ENCODE peak calls at places on chromosomes 6 and 20, in nine cellular contexts. One of them, this sample, is unnamed. For H3K27me3, the result is how much of the 10 kb centered on the place peaks cover.

GRCh38 chr20:33516882-33517281 is 27.0 kb downstream of the CBFA2T2 start:
- DNase-seq in K562: no peak
- DNase-seq in fibroblast of lung: peak
- DNase-seq in upper lobe of left lung: no peak
- DNase-seq in uterus: no peak
- DNase-seq in dorsolateral prefrontal cortex: no peak
- DNase-seq in MM.1S: peak
- DNase-seq in brain microvascular endothelial cell: no peak
- DNase-seq in CD4-positive, alpha-beta memory T cell: no peak
- DNase-seq in this sample: no peak

GRCh38 chr20:1264727-1265126 is 1.4 kb upstream of the SNPH start:
- DNase-seq in dorsolateral prefrontal cortex: no peak
- DNase-seq in brain microvascular endothelial cell: no peak
- DNase-seq in CD4-positive, alpha-beta memory T cell: no peak
- DNase-seq in K562: no peak
- DNase-seq in MM.1S: no peak
- DNase-seq in fibroblast of lung: no peak
- DNase-seq in upper lobe of left lung: no peak
- DNase-seq in uterus: no peak
- DNase-seq in this sample: no peak

GRCh38 chr20:37331060-37331857 is 14.7 kb upstream of the SRC start:
- DNase-seq in fibroblast of lung: no peak
- DNase-seq in uterus: no peak
- DNase-seq in brain microvascular endothelial cell: no peak
- DNase-seq in CD4-positive, alpha-beta memory T cell: no peak
- DNase-seq in MM.1S: no peak
- DNase-seq in upper lobe of left lung: no peak
- DNase-seq in dorsolateral prefrontal cortex: no peak
- DNase-seq in K562: no peak
- DNase-seq in this sample: no peak

GRCh38 chr20:10321138-10321717 is 102.6 kb downstream of the SNAP25 start:
- DNase-seq in CD4-positive, alpha-beta memory T cell: no peak
- DNase-seq in brain microvascular endothelial cell: no peak
- DNase-seq in upper lobe of left lung: no peak
- DNase-seq in fibroblast of lung: no peak
- DNase-seq in MM.1S: no peak
- DNase-seq in uterus: no peak
- DNase-seq in K562: no peak
- DNase-seq in dorsolateral prefrontal cortex: no peak
- DNase-seq in this sample: no peak

GRCh38 chr20:37501940-37502339 is 19.1 kb upstream of the NNAT start:
- DNase-seq in fibroblast of lung: no peak
- DNase-seq in upper lobe of left lung: no peak
- DNase-seq in dorsolateral prefrontal cortex: no peak
- DNase-seq in CD4-positive, alpha-beta memory T cell: no peak
- DNase-seq in K562: no peak
- DNase-seq in brain microvascular endothelial cell: no peak
- DNase-seq in uterus: no peak
- DNase-seq in MM.1S: no peak
- DNase-seq in this sample: no peak

GRCh38 chr6:158011478-158011920 is 29.8 kb downstream of the SYNJ2 start:
- DNase-seq in uterus: no peak
- DNase-seq in CD4-positive, alpha-beta memory T cell: no peak
- DNase-seq in K562: no peak
- DNase-seq in fibroblast of lung: peak
- DNase-seq in upper lobe of left lung: no peak
- DNase-seq in brain microvascular endothelial cell: no peak
- DNase-seq in MM.1S: no peak
- DNase-seq in dorsolateral prefrontal cortex: no peak
- DNase-seq in this sample: no peak

GRCh38 chr6:113994934-113995342 is 24.0 kb upstream of the HDAC2 start:
- DNase-seq in brain microvascular endothelial cell: peak
- DNase-seq in K562: peak
- DNase-seq in upper lobe of left lung: no peak
- DNase-seq in MM.1S: peak
- DNase-seq in dorsolateral prefrontal cortex: peak
- DNase-seq in fibroblast of lung: peak
- DNase-seq in CD4-positive, alpha-beta memory T cell: peak
- DNase-seq in uterus: no peak
- DNase-seq in this sample: no peak

GRCh38 chr6:130018830-130019795 is 732 bp downstream of the L3MBTL3 start:
- DNase-seq in K562: peak
- DNase-seq in fibroblast of lung: peak
- DNase-seq in CD4-positive, alpha-beta memory T cell: peak
- DNase-seq in uterus: peak
- DNase-seq in dorsolateral prefrontal cortex: peak
- DNase-seq in brain microvascular endothelial cell: no peak
- DNase-seq in upper lobe of left lung: peak
- DNase-seq in MM.1S: peak
- DNase-seq in this sample: peak

GRCh38 chr6:113856011-113856551 is 1.1 kb upstream of the MARCKS start:
- DNase-seq in brain microvascular endothelial cell: peak
- DNase-seq in MM.1S: peak
- DNase-seq in upper lobe of left lung: no peak
- DNase-seq in CD4-positive, alpha-beta memory T cell: peak
- DNase-seq in uterus: no peak
- DNase-seq in K562: no peak
- DNase-seq in dorsolateral prefrontal cortex: peak
- DNase-seq in fibroblast of lung: peak
- DNase-seq in this sample: no peak

GRCh38 chr6:26123675-26124549 is 36.7 kb downstream of the HFE start:
- DNase-seq in fibroblast of lung: peak
- DNase-seq in uterus: peak
- DNase-seq in upper lobe of left lung: peak
- DNase-seq in brain microvascular endothelial cell: peak
- DNase-seq in dorsolateral prefrontal cortex: peak
- DNase-seq in CD4-positive, alpha-beta memory T cell: peak
- DNase-seq in MM.1S: peak
- DNase-seq in K562: peak
- DNase-seq in this sample: peak

GRCh38 chr6:5998741-5999687 is 7.7 kb downstream of the NRN1 start:
- DNase-seq in MM.1S: no peak
- DNase-seq in CD4-positive, alpha-beta memory T cell: no peak
- DNase-seq in dorsolateral prefrontal cortex: peak
- DNase-seq in K562: no peak
- DNase-seq in brain microvascular endothelial cell: no peak
- DNase-seq in uterus: no peak
- DNase-seq in upper lobe of left lung: peak
- DNase-seq in fibroblast of lung: no peak
- DNase-seq in this sample: peak

GRCh38 chr6:84667252-84668213 is 96.9 kb downstream of the TBX18 start:
- DNase-seq in uterus: no peak
- DNase-seq in upper lobe of left lung: no peak
- DNase-seq in brain microvascular endothelial cell: peak
- DNase-seq in K562: no peak
- DNase-seq in MM.1S: no peak
- DNase-seq in dorsolateral prefrontal cortex: no peak
- DNase-seq in fibroblast of lung: peak
- DNase-seq in CD4-positive, alpha-beta memory T cell: no peak
- DNase-seq in this sample: no peak

DNA sequence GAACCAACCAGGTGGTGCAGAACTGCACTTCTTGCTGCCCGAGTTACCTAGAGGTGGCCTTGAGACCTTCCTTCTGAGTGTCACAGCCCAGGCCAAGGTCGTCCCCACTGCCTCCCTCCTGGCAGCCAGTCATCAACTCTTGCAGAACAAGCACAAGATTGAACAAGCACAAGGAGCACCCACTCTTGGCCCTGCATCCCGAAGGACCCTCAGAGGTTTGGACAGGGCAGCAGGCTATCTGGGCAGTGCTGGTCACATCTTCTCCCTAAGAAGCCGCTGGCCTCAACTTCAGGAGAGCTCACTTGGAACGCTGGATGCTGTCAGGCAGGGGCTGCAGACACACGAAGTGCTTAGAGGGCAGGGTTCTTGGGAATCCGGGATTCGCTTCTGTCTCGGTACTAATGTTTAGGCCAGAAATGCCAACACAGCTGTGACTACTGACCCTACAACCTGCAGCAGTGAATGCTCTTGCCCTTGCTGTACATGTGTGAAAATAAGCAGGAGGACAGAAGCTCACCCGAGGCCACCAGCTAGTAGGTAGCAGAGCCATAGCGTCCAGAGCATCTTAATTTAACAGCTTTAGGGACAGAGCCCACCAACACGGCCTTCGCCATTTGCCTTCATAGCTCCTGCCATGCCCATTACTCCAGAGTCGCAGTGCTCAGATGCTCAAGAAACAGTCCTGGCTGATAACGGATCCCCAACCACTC is 4.0 kb upstream of the ACSS1 start:
- DNase-seq in MM.1S: no peak
- DNase-seq in uterus: peak
- DNase-seq in CD4-positive, alpha-beta memory T cell: no peak
- DNase-seq in fibroblast of lung: no peak
- DNase-seq in K562: no peak
- DNase-seq in dorsolateral prefrontal cortex: peak
- DNase-seq in brain microvascular endothelial cell: no peak
- DNase-seq in upper lobe of left lung: no peak
- DNase-seq in this sample: peak
- H3K27me3 ChIP-seq in MM.1S: under half
- H3K27me3 ChIP-seq in uterus: under half
- H3K27me3 ChIP-seq in CD4-positive, alpha-beta memory T cell: under half
- H3K27me3 ChIP-seq in fibroblast of lung: under half
- H3K27me3 ChIP-seq in K562: under half
- H3K27me3 ChIP-seq in dorsolateral prefrontal cortex: under half
- H3K27me3 ChIP-seq in brain microvascular endothelial cell: under half
- H3K27me3 ChIP-seq in upper lobe of left lung: under half
- H3K27me3 ChIP-seq in this sample: under half

GRCh38 chr6:145789443-145789842 is 25.2 kb downstream of the FBXO30 start:
- DNase-seq in dorsolateral prefrontal cortex: no peak
- DNase-seq in brain microvascular endothelial cell: no peak
- DNase-seq in K562: no peak
- DNase-seq in CD4-positive, alpha-beta memory T cell: no peak
- DNase-seq in fibroblast of lung: no peak
- DNase-seq in upper lobe of left lung: no peak
- DNase-seq in MM.1S: no peak
- DNase-seq in uterus: no peak
- DNase-seq in this sample: peak

GRCh38 chr6:145783796-145784195 is 30.8 kb downstream of the FBXO30 start:
- DNase-seq in CD4-positive, alpha-beta memory T cell: no peak
- DNase-seq in MM.1S: no peak
- DNase-seq in K562: no peak
- DNase-seq in fibroblast of lung: no peak
- DNase-seq in upper lobe of left lung: no peak
- DNase-seq in brain microvascular endothelial cell: no peak
- DNase-seq in uterus: no peak
- DNase-seq in dorsolateral prefrontal cortex: no peak
- DNase-seq in this sample: no peak

GRCh38 chr6:145787688-145788087 is 26.9 kb downstream of the FBXO30 start:
- DNase-seq in MM.1S: no peak
- DNase-seq in brain microvascular endothelial cell: no peak
- DNase-seq in dorsolateral prefrontal cortex: no peak
- DNase-seq in CD4-positive, alpha-beta memory T cell: no peak
- DNase-seq in fibroblast of lung: no peak
- DNase-seq in upper lobe of left lung: no peak
- DNase-seq in uterus: no peak
- DNase-seq in K562: peak
- DNase-seq in this sample: no peak

DNA sequence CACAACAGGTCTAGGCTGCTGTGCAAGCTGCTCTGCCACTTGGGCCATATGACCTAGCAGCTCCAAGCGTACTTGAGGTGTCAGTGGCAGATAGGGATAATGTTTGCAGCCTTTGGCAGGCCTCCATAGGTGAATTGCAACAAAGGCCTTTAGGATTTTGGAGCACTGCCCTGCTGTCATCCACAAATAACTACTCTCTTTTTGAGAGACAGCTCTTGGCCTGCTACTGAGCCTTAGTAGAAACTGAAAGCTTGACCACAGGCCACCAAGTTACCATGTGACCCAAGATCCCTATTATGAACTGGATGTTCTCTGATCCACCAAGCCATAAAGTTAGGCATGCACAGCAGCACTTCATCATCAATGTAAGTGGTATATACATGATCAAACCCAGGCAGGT is 29.9 kb downstream of the FBXO30 start:
- DNase-seq in CD4-positive, alpha-beta memory T cell: no peak
- DNase-seq in upper lobe of left lung: no peak
- DNase-seq in fibroblast of lung: no peak
- DNase-seq in K562: no peak
- DNase-seq in brain microvascular endothelial cell: no peak
- DNase-seq in uterus: no peak
- DNase-seq in MM.1S: peak
- DNase-seq in dorsolateral prefrontal cortex: no peak
- DNase-seq in this sample: peak
- H3K27ac ChIP-seq in CD4-positive, alpha-beta memory T cell: no peak
- H3K27ac ChIP-seq in upper lobe of left lung: no peak
- H3K27ac ChIP-seq in fibroblast of lung: no peak
- H3K27ac ChIP-seq in K562: no peak
- H3K27ac ChIP-seq in brain microvascular endothelial cell: no peak
- H3K27ac ChIP-seq in uterus: no peak
- H3K27ac ChIP-seq in MM.1S: no peak
- H3K27ac ChIP-seq in dorsolateral prefrontal cortex: no peak
- H3K27ac ChIP-seq in this sample: no peak

GRCh38 chr20:63856111-63856511 is 5.2 kb upstream of the ABHD16B start:
- DNase-seq in uterus: no peak
- DNase-seq in fibroblast of lung: no peak
- DNase-seq in CD4-positive, alpha-beta memory T cell: no peak
- DNase-seq in dorsolateral prefrontal cortex: no peak
- DNase-seq in K562: no peak
- DNase-seq in upper lobe of left lung: peak
- DNase-seq in brain microvascular endothelial cell: no peak
- DNase-seq in MM.1S: no peak
- DNase-seq in this sample: peak

GRCh38 chr20:63854069-63854765 is 7.1 kb upstream of the ABHD16B start:
- DNase-seq in K562: peak
- DNase-seq in upper lobe of left lung: peak
- DNase-seq in fibroblast of lung: peak
- DNase-seq in uterus: no peak
- DNase-seq in dorsolateral prefrontal cortex: no peak
- DNase-seq in MM.1S: no peak
- DNase-seq in brain microvascular endothelial cell: no peak
- DNase-seq in CD4-positive, alpha-beta memory T cell: no peak
- DNase-seq in this sample: peak

GRCh38 chr20:63857751-63858392 is 3.4 kb upstream of the ABHD16B start:
- DNase-seq in dorsolateral prefrontal cortex: no peak
- DNase-seq in fibroblast of lung: no peak
- DNase-seq in CD4-positive, alpha-beta memory T cell: no peak
- DNase-seq in MM.1S: no peak
- DNase-seq in K562: no peak
- DNase-seq in uterus: no peak
- DNase-seq in brain microvascular endothelial cell: no peak
- DNase-seq in upper lobe of left lung: peak
- DNase-seq in this sample: peak

GRCh38 chr20:63854766-63855362 is 6.4 kb upstream of the ABHD16B start:
- DNase-seq in uterus: peak
- DNase-seq in dorsolateral prefrontal cortex: no peak
- DNase-seq in upper lobe of left lung: peak
- DNase-seq in CD4-positive, alpha-beta memory T cell: no peak
- DNase-seq in brain microvascular endothelial cell: no peak
- DNase-seq in MM.1S: no peak
- DNase-seq in fibroblast of lung: no peak
- DNase-seq in K562: no peak
- DNase-seq in this sample: peak

GRCh38 chr20:63855363-63856110 is 5.8 kb upstream of the ABHD16B start:
- DNase-seq in upper lobe of left lung: peak
- DNase-seq in K562: no peak
- DNase-seq in CD4-positive, alpha-beta memory T cell: no peak
- DNase-seq in fibroblast of lung: no peak
- DNase-seq in brain microvascular endothelial cell: no peak
- DNase-seq in uterus: no peak
- DNase-seq in dorsolateral prefrontal cortex: no peak
- DNase-seq in MM.1S: no peak
- DNase-seq in this sample: no peak
- H3K27me3 ChIP-seq in upper lobe of left lung: under half
- H3K27me3 ChIP-seq in K562: under half
- H3K27me3 ChIP-seq in CD4-positive, alpha-beta memory T cell: under half
- H3K27me3 ChIP-seq in fibroblast of lung: under half
- H3K27me3 ChIP-seq in brain microvascular endothelial cell: under half
- H3K27me3 ChIP-seq in uterus: under half
- H3K27me3 ChIP-seq in dorsolateral prefrontal cortex: under half
- H3K27me3 ChIP-seq in MM.1S: under half
- H3K27me3 ChIP-seq in this sample: under half

GRCh38 chr6:21856844-21857243 is 263.3 kb downstream of the SOX4 start:
- DNase-seq in CD4-positive, alpha-beta memory T cell: no peak
- DNase-seq in upper lobe of left lung: no peak
- DNase-seq in MM.1S: no peak
- DNase-seq in uterus: no peak
- DNase-seq in dorsolateral prefrontal cortex: no peak
- DNase-seq in K562: no peak
- DNase-seq in fibroblast of lung: peak
- DNase-seq in brain microvascular endothelial cell: no peak
- DNase-seq in this sample: no peak
- H3K27ac ChIP-seq in CD4-positive, alpha-beta memory T cell: no peak
- H3K27ac ChIP-seq in upper lobe of left lung: peak
- H3K27ac ChIP-seq in MM.1S: no peak
- H3K27ac ChIP-seq in uterus: peak
- H3K27ac ChIP-seq in dorsolateral prefrontal cortex: no peak
- H3K27ac ChIP-seq in K562: no peak
- H3K27ac ChIP-seq in fibroblast of lung: peak
- H3K27ac ChIP-seq in brain microvascular endothelial cell: peak
- H3K27ac ChIP-seq in this sample: no peak

This sample was measured in heart left ventricle.